ENCODE peak calls at places on chromosomes 16 and 17, in six cellular contexts. F is upper lobe of right lung, Q is PC-3, O is tibial nerve, R is H9, M is mammary epithelial cell. E is an unnamed sample.

GRCh38 chr17:37388266-37388665 is 12.5 kb downstream of the C17orf78 start:
- DNase-seq in O (no peak), M (peak; percentile 40), R (no peak), Q (no peak), F (no peak), E (no peak)

GRCh38 chr16:83336630-83337029 is 471.1 kb upstream of the HSBP1 start:
- DNase-seq in R (no peak), O (no peak), Q (no peak), M (peak; percentile 61), F (no peak), E (no peak)

GRCh38 chr16:10338426-10338825 is 47.4 kb upstream of the ATF7IP2 start:
- DNase-seq in Q (no peak), M (peak; percentile 17), R (no peak), O (no peak), F (peak; percentile 22), E (no peak)

GRCh38 chr16:85309656-85310587 is 197.7 kb upstream of the CIBAR2 start:
- DNase-seq in O (peak; percentile 54), Q (no peak), F (peak; percentile 82), M (no peak), R (peak; percentile 61), E (no peak)

GRCh38 chr17:49674507-49674906 is 3.4 kb downstream of the SPOP start:
- DNase-seq in F (no peak), R (no peak), Q (no peak), O (no peak), M (no peak), E (no peak)

GRCh38 chr17:19768046-19768782 is 20.1 kb upstream of the ALDH3A1 start:
- DNase-seq in O (no peak), M (no peak), Q (no peak), F (no peak), R (no peak), E (no peak)

GRCh38 chr16:4915226-4915761 is 21.7 kb downstream of the PPL start:
- DNase-seq in F (no peak), O (no peak), M (peak; percentile 92), R (no peak), Q (peak; percentile 20), E (no peak)

GRCh38 chr17:4632583-4632923 is 8.9 kb downstream of the ALOX15 start:
- DNase-seq in F (no peak), R (no peak), Q (no peak), O (no peak), M (no peak), E (no peak)

GRCh38 chr17:80621335-80622169 is 76.9 kb downstream of the RPTOR start:
- DNase-seq in Q (no peak), M (no peak), F (no peak), R (no peak), O (no peak), E (no peak)

GRCh38 chr17:70074991-70075390 is at the start of gene KCNJ16:
- DNase-seq in O (no peak), M (no peak), R (no peak), F (no peak), Q (no peak), E (no peak)

GRCh38 chr16:68367034-68367433 is 56.2 kb downstream of the PRMT7 start:
- DNase-seq in F (no peak), R (peak; percentile 78), M (no peak), Q (peak; percentile 35), O (no peak), E (peak; percentile 50)

GRCh38 chr17:7132511-7133094 is 18.0 kb upstream of the ASGR2 start:
- DNase-seq in R (peak; percentile 95), F (peak; percentile 55), M (no peak), Q (no peak), O (no peak), E (no peak)

GRCh38 chr16:75377971-75378386 is 55.3 kb downstream of the CFDP1 start:
- DNase-seq in O (no peak), R (peak; percentile 39), Q (peak; percentile 74), M (peak; percentile 98), F (no peak), E (peak; percentile 77)

GRCh38 chr16:88437367-88437964 is 15.6 kb upstream of the ZFPM1 start:
- DNase-seq in Q (peak; percentile 68), O (no peak), F (peak; percentile 83), R (peak; percentile 88), M (peak; percentile 36), E (no peak)

GRCh38 chr16:21028728-21029127 is 121.9 kb downstream of the DNAH3 start:
- DNase-seq in F (no peak), M (no peak), Q (no peak), O (no peak), R (no peak), E (no peak)

GRCh38 chr16:4790871-4791270 is 2.7 kb upstream of the SEPTIN12 start:
- DNase-seq in R (no peak), Q (no peak), M (no peak), F (no peak), O (no peak), E (no peak)

GRCh38 chr17:41503202-41503601 is 2.2 kb downstream of the KRT13 start:
- DNase-seq in F (no peak), Q (no peak), R (no peak), O (no peak), M (no peak), E (no peak)

GRCh38 chr17:41499714-41500113 is 5.7 kb downstream of the KRT13 start:
- DNase-seq in Q (no peak), M (no peak), F (no peak), O (no peak), R (no peak), E (no peak)

GRCh38 chr17:41498276-41498675 is 7.1 kb downstream of the KRT13 start:
- DNase-seq in Q (no peak), R (no peak), O (no peak), F (no peak), M (no peak), E (no peak)

GRCh38 chr17:41496803-41497484 is 7.2 kb upstream of the KRT36 start:
- DNase-seq in R (peak; percentile 96), M (peak; percentile 88), Q (peak; percentile 84), O (no peak), F (peak; percentile 92), E (no peak)

DNA sequence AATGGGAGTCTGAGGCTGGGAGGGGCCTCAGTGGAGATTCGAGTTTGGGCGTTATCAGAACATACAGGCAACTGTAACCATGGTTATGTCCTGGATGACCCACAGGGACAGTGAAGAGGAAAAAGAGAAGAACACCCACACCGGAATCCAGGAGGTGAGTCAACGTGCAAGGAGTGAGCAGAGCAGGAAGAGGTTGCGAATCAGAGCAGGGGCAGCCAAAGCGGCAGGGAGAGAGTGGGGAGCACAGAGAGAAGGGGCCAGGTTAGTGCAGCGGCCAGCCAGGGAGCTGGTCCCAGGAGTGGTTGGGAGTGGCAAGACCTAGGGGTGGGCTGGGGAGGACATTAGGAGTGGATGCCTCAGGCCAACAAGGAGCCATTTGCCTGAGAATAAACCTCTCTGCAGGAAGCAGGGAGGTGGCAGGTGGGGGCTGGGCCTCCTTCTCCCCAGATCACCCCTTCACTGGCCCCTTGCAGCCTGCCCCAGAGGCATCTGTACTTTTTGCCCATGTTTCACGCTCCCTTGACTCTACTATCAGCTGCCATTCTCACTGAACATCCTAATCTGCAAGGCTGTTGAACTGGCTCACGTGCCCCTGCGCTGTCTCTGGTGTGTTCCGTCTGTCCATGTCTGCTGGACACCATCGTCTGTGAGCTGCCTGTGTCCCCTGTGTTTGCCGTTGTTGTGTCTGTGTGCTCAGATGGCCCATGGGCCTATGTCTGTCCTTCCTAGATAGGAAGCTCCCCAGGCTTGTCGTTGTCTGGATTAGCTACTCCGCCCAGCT is 5.1 kb downstream of the KRT13 start:
- DNase-seq in R (peak; percentile 62), F (no peak), O (no peak), Q (peak; percentile 82), M (peak; percentile 85), E (no peak)
- H3K4me1 ChIP-seq in R (peaks cover 3% of the 10 kb centered on the region), F (peaks cover 11% of the 10 kb centered on the region), O (no peaks in the 10 kb centered on the region), Q (peaks cover 33% of the 10 kb centered on the region), M (peaks cover 38% of the 10 kb centered on the region), E (peaks cover 23% of the 10 kb centered on the region)

GRCh38 chr16:48511071-48511540 is 98.9 kb downstream of the N4BP1 start:
- DNase-seq in M (peak; percentile 96), O (no peak), R (no peak), Q (no peak), F (no peak), E (peak; percentile 90)
- TF ChIP-seq CTCF in M (peak; percentile 10), O (no peak), R (no peak), Q (no peak), F (no peak), E (no peak)

GRCh38 chr17:17851603-17852002 is 14.8 kb upstream of the SREBF1 start:
- DNase-seq in Q (no peak), R (no peak), M (no peak), O (no peak), F (no peak), E (no peak)
- H3K4me1 ChIP-seq in Q (peaks cover 24% of the 10 kb centered on the region), R (no peaks in the 10 kb centered on the region), M (peaks cover 35% of the 10 kb centered on the region), O (peaks cover 47% of the 10 kb centered on the region), F (peaks cover 50% of the 10 kb centered on the region), E (peaks cover 11% of the 10 kb centered on the region)

DNA sequence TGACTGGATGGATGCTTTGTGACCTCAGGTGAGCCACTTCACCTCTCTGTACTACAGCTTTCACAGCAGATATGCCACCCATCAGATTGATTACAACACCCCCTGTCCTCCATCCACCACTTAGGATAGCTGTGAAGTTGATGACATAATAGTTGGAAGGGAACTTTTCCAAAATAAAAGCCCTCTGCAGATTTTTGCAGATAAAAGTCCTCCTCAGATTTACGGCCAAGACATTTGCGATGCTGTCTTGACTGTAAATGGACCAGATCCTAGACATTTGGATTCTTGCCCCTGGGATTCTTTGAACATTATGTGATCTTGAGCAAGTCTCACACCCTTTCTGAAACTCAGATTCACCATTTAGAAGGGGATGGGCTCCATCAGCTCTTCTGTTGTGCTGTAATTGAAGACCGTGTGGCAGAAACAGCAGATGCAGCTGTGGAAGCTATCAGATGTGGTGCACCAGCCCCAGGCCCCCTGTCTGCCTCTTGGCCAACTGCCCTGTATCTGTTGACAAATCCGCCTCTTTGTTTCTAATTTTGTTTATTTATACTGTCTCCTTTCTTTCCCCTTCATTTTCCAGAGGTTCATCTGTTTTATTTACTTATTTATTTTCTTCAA is 153.9 kb upstream of the CACNG3 start:
- DNase-seq in M (no peak), O (no peak), F (no peak), R (no peak), Q (no peak), E (no peak)
- TF ChIP-seq CTCF in M (no peak), O (no peak), F (no peak), R (peak; percentile 38), Q (no peak), E (no peak)

GRCh38 chr17:61836266-61837174 is 26.8 kb downstream of the BRIP1 start:
- DNase-seq in F (no peak), R (no peak), M (no peak), Q (peak; percentile 26), O (no peak), E (no peak)

GRCh38 chr17:61832463-61832862 is 30.9 kb downstream of the BRIP1 start:
- DNase-seq in R (no peak), F (no peak), Q (no peak), M (no peak), O (no peak), E (no peak)

GRCh38 chr17:61837175-61838051 is 25.9 kb downstream of the BRIP1 start:
- DNase-seq in O (peak; percentile 35), F (no peak), R (no peak), Q (peak; percentile 85), M (peak; percentile 37), E (no peak)

GRCh38 chr17:61833536-61834203 is 29.7 kb downstream of the BRIP1 start:
- DNase-seq in O (no peak), R (no peak), Q (peak; percentile 96), F (no peak), M (peak; percentile 82), E (no peak)

DNA sequence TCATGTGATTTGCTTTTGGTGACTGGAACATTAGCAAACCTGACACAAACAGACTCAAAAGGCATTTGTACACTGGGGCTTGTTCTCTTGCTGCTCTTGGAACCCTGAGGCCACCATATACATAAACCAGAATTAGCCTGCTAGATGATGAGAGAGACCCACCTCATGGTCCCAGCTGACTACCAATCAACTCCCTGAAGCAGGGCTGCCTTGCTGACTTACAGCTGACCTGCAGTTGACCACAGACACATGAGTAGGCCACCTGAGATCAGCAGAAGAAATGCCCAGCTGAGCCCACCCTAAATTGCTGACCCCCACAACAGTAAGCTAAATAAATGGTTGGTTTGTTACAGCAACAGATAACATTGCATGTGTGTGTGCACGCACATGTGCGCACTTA is 28.7 kb downstream of the BRIP1 start:
- DNase-seq in F (no peak), Q (no peak), M (no peak), R (no peak), O (no peak), E (no peak)
- H3K4me1 ChIP-seq in F (no peaks in the 10 kb centered on the region), Q (peaks cover 30% of the 10 kb centered on the region), M (peaks cover 17% of the 10 kb centered on the region), R (no peaks in the 10 kb centered on the region), O (no peaks in the 10 kb centered on the region), E (peaks cover 12% of the 10 kb centered on the region)

E was measured in RWPE2.